ENCODE peak calls at places on chromosome 2, in nine cellular contexts. C, A, E, T, N, U, D, K and M are unnamed samples.

GRCh38 chr2:48760848-48761247 is 5.3 kb upstream of the LHCGR start:
- DNase-seq in C (no peak), A (peak), E (no peak), T (no peak), N (no peak), U (no peak), D (no peak), K (no peak), M (no peak)

GRCh38 chr2:67476808-67477790 is 80.0 kb downstream of the ETAA1 start:
- DNase-seq in C (no peak), A (no peak), E (no peak), T (no peak), N (no peak), U (peak), D (no peak), K (no peak), M (peak)

GRCh38 chr2:123532999-123533398 is 492.1 kb upstream of the CNTNAP5 start:
- DNase-seq in C (no peak), A (no peak), E (no peak), T (no peak), N (no peak), U (no peak), D (no peak), K (no peak), M (no peak)

GRCh38 chr2:32235315-32235714 is 29.4 kb downstream of the NLRC4 start:
- DNase-seq in C (no peak), A (no peak), E (no peak), T (no peak), N (no peak), U (no peak), D (no peak), K (no peak), M (no peak)

GRCh38 chr2:15579641-15580040 is 12.0 kb upstream of the DDX1 start:
- DNase-seq in C (no peak), A (no peak), E (no peak), T (no peak), N (no peak), U (no peak), D (no peak), K (no peak), M (no peak)

GRCh38 chr2:135909976-135910375 is 33.7 kb upstream of the MCM6 start:
- DNase-seq in C (no peak), A (no peak), E (no peak), T (no peak), N (no peak), U (no peak), D (no peak), K (no peak), M (no peak)

GRCh38 chr2:103788346-103788745 is 1026.5 kb downstream of the TMEM182 start:
- DNase-seq in C (no peak), A (no peak), E (no peak), T (no peak), N (no peak), U (no peak), D (no peak), K (no peak), M (no peak)

GRCh38 chr2:205700331-205701132 is 18.2 kb downstream of the NRP2 start:
- DNase-seq in C (no peak), A (no peak), E (no peak), T (peak), N (no peak), U (peak), D (peak), K (no peak), M (peak)

GRCh38 chr2:151150325-151150724 is 111.3 kb downstream of the RBM43 start:
- DNase-seq in C (no peak), A (no peak), E (no peak), T (no peak), N (no peak), U (no peak), D (no peak), K (no peak), M (no peak)

GRCh38 chr2:40220177-40220925 is 231.5 kb downstream of the SLC8A1 start:
- DNase-seq in C (no peak), A (no peak), E (no peak), T (peak), N (no peak), U (no peak), D (no peak), K (no peak), M (no peak)

GRCh38 chr2:102932521-102932920 is 170.7 kb downstream of the TMEM182 start:
- DNase-seq in C (no peak), A (no peak), E (no peak), T (no peak), N (no peak), U (no peak), D (no peak), K (no peak), M (no peak)

GRCh38 chr2:130875935-130876334 is 39.2 kb downstream of the ARHGEF4 start:
- DNase-seq in C (no peak), A (no peak), E (no peak), T (no peak), N (no peak), U (no peak), D (no peak), K (no peak), M (no peak)

GRCh38 chr2:162318280-162319222 is at the start of gene IFIH1:
- DNase-seq in C (peak), A (peak), E (peak), T (peak), N (peak), U (peak), D (peak), K (peak), M (peak)

GRCh38 chr2:3807853-3808252 is 104.5 kb downstream of the DCDC2C start:
- DNase-seq in C (no peak), A (no peak), E (no peak), T (peak), N (peak), U (no peak), D (no peak), K (no peak), M (no peak)

GRCh38 chr2:63364866-63365265 is 223.4 kb downstream of the WDPCP start:
- DNase-seq in C (no peak), A (no peak), E (no peak), T (no peak), N (no peak), U (no peak), D (no peak), K (no peak), M (no peak)

GRCh38 chr2:241719093-241719492 is 15.3 kb upstream of the D2HGDH start:
- DNase-seq in C (no peak), A (no peak), E (no peak), T (no peak), N (no peak), U (no peak), D (no peak), K (no peak), M (no peak)

GRCh38 chr2:159873136-159873728 is 75.2 kb upstream of the CD302 start:
- DNase-seq in C (no peak), A (no peak), E (peak), T (no peak), N (no peak), U (no peak), D (peak), K (no peak), M (no peak)

GRCh38 chr2:22035333-22035964 is 911.7 kb downstream of the TDRD15 start:
- DNase-seq in C (no peak), A (no peak), E (no peak), T (no peak), N (no peak), U (no peak), D (no peak), K (no peak), M (no peak)